ENCODE peak calls at places on chromosomes 11 and 22, in nine cellular contexts. A is IMR-90; M is dorsolateral prefrontal cortex; J is CD8-positive, alpha-beta T cell; B is thyroid gland; E is neural progenitor cell; O is endothelial cell of umbilical vein; X is left ventricle myocardium inferior; L is fibroblast of pulmonary artery. C is an unnamed sample.

GRCh38 chr11:561148-562003 is 606 bp downstream of the RASSF7 start:
- DNase-seq in L (no peak), J (no peak), O (no peak), E (no peak), X (no peak), M (peak), B (peak), A (no peak), C (no peak)

GRCh38 chr22:17576475-17576874 is 13.2 kb downstream of the SLC25A18 start:
- DNase-seq in O (no peak), J (no peak), X (no peak), M (no peak), B (no peak), A (peak), L (peak), E (no peak), C (peak)

GRCh38 chr22:19510919-19511341 is 13.3 kb downstream of the CLDN5 start:
- DNase-seq in B (no peak), O (no peak), A (no peak), E (no peak), L (no peak), M (no peak), J (no peak), X (no peak), C (no peak)

GRCh38 chr11:83011333-83012167 is 60.1 kb downstream of the RAB30 start:
- DNase-seq in E (no peak), A (no peak), J (no peak), X (no peak), O (peak), M (no peak), B (no peak), L (peak), C (no peak)

GRCh38 chr11:112564228-112564955 is 303.7 kb upstream of the PLET1 start:
- DNase-seq in J (no peak), A (peak), M (no peak), L (peak), X (peak), E (no peak), B (no peak), O (no peak), C (peak)

GRCh38 chr11:18253778-18254338 is 5.4 kb upstream of the SAA2 start:
- DNase-seq in E (no peak), B (no peak), M (no peak), L (no peak), J (no peak), O (no peak), X (no peak), A (no peak), C (no peak)

GRCh38 chr11:78420255-78420764 is 2.7 kb upstream of the GAB2 start:
- DNase-seq in J (peak), L (peak), X (peak), E (peak), M (peak), A (peak), B (peak), O (peak), C (peak)

GRCh38 chr22:42076764-42077485 is 2.6 kb upstream of the SMDT1 start:
- DNase-seq in E (no peak), L (no peak), M (no peak), A (no peak), X (no peak), J (no peak), O (no peak), B (no peak), C (no peak)

GRCh38 chr22:28171135-28171534 is 252.1 kb upstream of the PITPNB start:
- DNase-seq in L (peak), X (no peak), A (no peak), B (peak), O (no peak), J (no peak), E (peak), M (no peak), C (peak)

GRCh38 chr22:48245119-48245485 is 1482.7 kb downstream of the TBC1D22A start:
- DNase-seq in B (no peak), O (no peak), L (no peak), E (no peak), X (no peak), A (no peak), J (no peak), M (no peak), C (no peak)

GRCh38 chr22:27752771-27753170 is 48.8 kb downstream of the MN1 start:
- DNase-seq in L (peak), O (no peak), M (no peak), E (no peak), J (no peak), B (no peak), X (peak), A (no peak), C (no peak)

GRCh38 chr11:69348414-69349235 is 54.7 kb downstream of the MYEOV start:
- DNase-seq in O (no peak), X (no peak), M (no peak), B (no peak), E (no peak), J (no peak), A (no peak), L (no peak), C (no peak)

GRCh38 chr22:24996420-24996952 is 44.0 kb downstream of the KIAA1671 start:
- DNase-seq in J (no peak), B (no peak), E (peak), A (no peak), L (peak), O (peak), M (no peak), X (no peak), C (peak)

GRCh38 chr11:12754582-12755250 is 80.5 kb downstream of the TEAD1 start:
- DNase-seq in L (no peak), J (no peak), M (no peak), X (no peak), A (no peak), E (no peak), B (no peak), O (no peak), C (no peak)

GRCh38 chr11:13277719-13278619 is at the start of gene BMAL1:
- DNase-seq in A (no peak), J (peak), L (peak), M (peak), X (peak), B (peak), O (no peak), E (peak), C (no peak)

GRCh38 chr11:32232516-32232915 is 141.6 kb downstream of the RCN1 start:
- DNase-seq in M (no peak), L (no peak), A (no peak), E (no peak), X (no peak), J (no peak), O (no peak), B (no peak), C (no peak)

GRCh38 chr11:1360181-1360834 is 29.4 kb upstream of the BRSK2 start:
- DNase-seq in J (no peak), M (no peak), A (no peak), X (no peak), L (no peak), O (no peak), B (no peak), E (no peak), C (no peak)

GRCh38 chr22:32465661-32466060 is 1.4 kb upstream of the BPIFC start:
- DNase-seq in A (no peak), L (no peak), X (no peak), O (no peak), B (no peak), J (no peak), M (no peak), E (no peak), C (no peak)

GRCh38 chr22:17672417-17672991 is 33.9 kb downstream of the BCL2L13 start:
- DNase-seq in M (no peak), L (no peak), B (no peak), J (no peak), A (peak), O (no peak), E (peak), X (no peak), C (peak)

GRCh38 chr22:19423906-19424500 is 7.5 kb downstream of the HIRA start:
- DNase-seq in B (no peak), O (no peak), M (no peak), L (no peak), A (no peak), E (no peak), X (no peak), J (no peak), C (no peak)

GRCh38 chr11:46513934-46514342 is 79.9 kb downstream of the AMBRA1 start:
- DNase-seq in M (peak), A (peak), O (peak), L (peak), X (peak), B (peak), E (no peak), J (no peak), C (peak)

GRCh38 chr11:86476109-86476861 is 101.6 kb downstream of the CCDC81 start:
- DNase-seq in X (peak), L (peak), O (peak), B (no peak), E (no peak), J (no peak), M (no peak), A (peak), C (peak)

GRCh38 chr11:44138980-44139379 is 43.5 kb downstream of the EXT2 start:
- DNase-seq in B (no peak), A (no peak), M (no peak), E (no peak), X (no peak), O (no peak), L (no peak), J (no peak), C (no peak)

GRCh38 chr11:114099392-114100178 is 40.1 kb downstream of the ZBTB16 start:
- DNase-seq in O (no peak), X (no peak), M (no peak), J (no peak), L (no peak), A (no peak), E (no peak), B (peak), C (peak)

GRCh38 chr11:46242462-46242960 is 35.0 kb upstream of the CREB3L1 start:
- DNase-seq in A (no peak), J (no peak), X (no peak), L (no peak), E (no peak), M (no peak), O (no peak), B (no peak), C (no peak)

GRCh38 chr22:49081926-49082325 is 745.7 kb downstream of the BRD1 start:
- DNase-seq in M (no peak), L (no peak), O (no peak), A (no peak), E (no peak), B (no peak), X (no peak), J (no peak), C (no peak)

GRCh38 chr11:94557391-94557790 is 9.8 kb upstream of the PIWIL4 start:
- DNase-seq in O (no peak), A (peak), M (no peak), E (no peak), J (no peak), B (no peak), X (no peak), L (no peak), C (peak)

GRCh38 chr11:61133145-61133544 is 28.1 kb downstream of the VPS37C start:
- DNase-seq in X (no peak), L (no peak), M (no peak), B (no peak), A (no peak), E (no peak), J (no peak), O (no peak), C (no peak)

GRCh38 chr11:45238724-45239123 is 47.4 kb downstream of the SYT13 start:
- DNase-seq in B (no peak), L (peak), O (no peak), J (no peak), X (no peak), A (peak), M (no peak), E (no peak), C (peak)

GRCh38 chr11:62645660-62645933 is 816 bp downstream of the GANAB start:
- DNase-seq in X (no peak), O (no peak), A (no peak), E (no peak), L (no peak), J (no peak), B (no peak), M (no peak), C (no peak)

GRCh38 chr22:37764622-37765021 is 43.1 kb upstream of the GCAT start:
- DNase-seq in L (no peak), O (no peak), M (no peak), A (no peak), E (no peak), B (no peak), J (no peak), X (no peak), C (no peak)

GRCh38 chr22:50583294-50583865 is 731 bp upstream of the CHKB start:
- DNase-seq in O (no peak), B (no peak), A (no peak), M (no peak), X (no peak), E (no peak), L (no peak), J (no peak), C (no peak)
- TF ChIP-seq CTCF in O (no peak), B (no peak), A (no peak), M (no peak), X (no peak), E (no peak), L (no peak), J (no peak), C (no peak)

GRCh38 chr11:64331569-64332371 is 8.2 kb upstream of the CCDC88B start:
- DNase-seq in O (peak), M (no peak), B (peak), A (peak), X (peak), J (peak), L (peak), E (no peak), C (peak)

GRCh38 chr11:64334764-64335741 is 5.0 kb upstream of the CCDC88B start:
- DNase-seq in E (peak), B (peak), X (no peak), L (peak), O (peak), J (peak), A (peak), M (no peak), C (peak)

GRCh38 chr11:64330888-64331287 is 9.1 kb upstream of the CCDC88B start:
- DNase-seq in E (no peak), J (peak), M (no peak), X (no peak), B (no peak), O (no peak), L (no peak), A (no peak), C (no peak)

GRCh38 chr11:64337538-64338249 is 2.3 kb upstream of the CCDC88B start:
- DNase-seq in B (no peak), E (no peak), X (no peak), M (no peak), A (no peak), J (no peak), O (no peak), L (peak), C (no peak)

GRCh38 chr11:64333556-64333955 is 6.4 kb upstream of the CCDC88B start:
- DNase-seq in M (no peak), E (no peak), O (no peak), L (no peak), X (no peak), J (no peak), B (no peak), A (no peak), C (no peak)
- H3K4me3 ChIP-seq in M (no peak), E (no peak), O (no peak), L (no peak), X (no peak), J (no peak), B (no peak), A (no peak), C (no peak)

DNA sequence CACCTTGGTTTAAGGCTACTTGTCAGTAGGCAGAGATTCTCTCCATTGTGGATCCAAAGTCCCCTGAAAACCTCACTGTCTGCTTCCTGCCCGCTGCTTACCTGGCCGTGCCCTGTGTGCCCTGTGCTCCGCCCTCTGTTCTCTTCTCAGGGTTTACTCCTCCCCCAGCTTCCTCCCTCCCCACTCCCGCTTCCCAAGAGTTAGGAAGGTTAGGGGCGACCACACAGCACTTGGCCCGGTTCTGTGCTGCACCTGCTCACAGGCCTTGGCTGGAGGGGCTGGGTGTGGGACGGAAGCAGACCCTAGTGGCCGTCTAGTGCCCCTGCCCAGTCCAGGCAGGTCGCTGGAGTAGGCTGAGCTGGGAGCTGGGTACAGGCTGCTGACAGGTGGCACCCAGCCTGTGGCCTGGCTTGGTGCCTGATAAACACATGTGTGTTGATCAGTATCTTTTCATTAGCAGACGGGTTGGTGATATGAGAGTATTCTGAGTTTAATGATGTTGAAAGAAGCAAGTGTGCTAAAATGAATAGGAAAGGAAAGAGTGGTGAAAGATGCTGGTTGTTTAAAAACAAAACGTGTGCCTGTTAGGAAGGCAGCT is 40.5 kb downstream of the GRAMD4 start:
- DNase-seq in E (no peak), M (no peak), A (no peak), O (no peak), J (peak), L (no peak), B (peak), X (no peak), C (no peak)
- TF ChIP-seq CTCF in E (peak), M (no peak), A (no peak), O (no peak), J (no peak), L (no peak), B (no peak), X (no peak), C (no peak)

GRCh38 chr11:119148855-119149370 is at the start of gene ABCG4:
- DNase-seq in B (peak), X (peak), O (no peak), J (no peak), M (peak), A (no peak), L (no peak), E (peak), C (peak)

GRCh38 chr11:119152604-119153003 is 3.8 kb downstream of the ABCG4 start:
- DNase-seq in M (no peak), O (no peak), L (no peak), X (no peak), A (no peak), B (no peak), J (no peak), E (no peak), C (no peak)

GRCh38 chr11:119152043-119152442 is 3.2 kb downstream of the ABCG4 start:
- DNase-seq in B (no peak), J (no peak), O (no peak), E (no peak), M (no peak), A (no peak), X (no peak), L (no peak), C (no peak)

GRCh38 chr11:119147604-119148333 is 1.1 kb upstream of the ABCG4 start:
- DNase-seq in E (peak), J (peak), M (no peak), O (no peak), B (no peak), A (no peak), X (no peak), L (no peak), C (no peak)

GRCh38 chr11:119149371-119150275 is 771 bp downstream of the ABCG4 start:
- DNase-seq in L (no peak), X (no peak), M (no peak), E (peak), O (no peak), B (no peak), A (no peak), J (no peak), C (no peak)
- H3K4me3 ChIP-seq in L (peak), X (peak), M (peak), E (peak), O (peak), B (peak), A (peak), J (peak), C (peak)

GRCh38 chr11:134071766-134072403 is 3.0 kb downstream of the JAM3 start:
- DNase-seq in B (no peak), E (no peak), L (no peak), M (no peak), J (no peak), A (peak), O (no peak), X (no peak), C (no peak)
- TF ChIP-seq CTCF in B (no peak), E (peak), L (no peak), M (no peak), J (no peak), A (no peak), O (no peak), X (no peak), C (no peak)

DNA sequence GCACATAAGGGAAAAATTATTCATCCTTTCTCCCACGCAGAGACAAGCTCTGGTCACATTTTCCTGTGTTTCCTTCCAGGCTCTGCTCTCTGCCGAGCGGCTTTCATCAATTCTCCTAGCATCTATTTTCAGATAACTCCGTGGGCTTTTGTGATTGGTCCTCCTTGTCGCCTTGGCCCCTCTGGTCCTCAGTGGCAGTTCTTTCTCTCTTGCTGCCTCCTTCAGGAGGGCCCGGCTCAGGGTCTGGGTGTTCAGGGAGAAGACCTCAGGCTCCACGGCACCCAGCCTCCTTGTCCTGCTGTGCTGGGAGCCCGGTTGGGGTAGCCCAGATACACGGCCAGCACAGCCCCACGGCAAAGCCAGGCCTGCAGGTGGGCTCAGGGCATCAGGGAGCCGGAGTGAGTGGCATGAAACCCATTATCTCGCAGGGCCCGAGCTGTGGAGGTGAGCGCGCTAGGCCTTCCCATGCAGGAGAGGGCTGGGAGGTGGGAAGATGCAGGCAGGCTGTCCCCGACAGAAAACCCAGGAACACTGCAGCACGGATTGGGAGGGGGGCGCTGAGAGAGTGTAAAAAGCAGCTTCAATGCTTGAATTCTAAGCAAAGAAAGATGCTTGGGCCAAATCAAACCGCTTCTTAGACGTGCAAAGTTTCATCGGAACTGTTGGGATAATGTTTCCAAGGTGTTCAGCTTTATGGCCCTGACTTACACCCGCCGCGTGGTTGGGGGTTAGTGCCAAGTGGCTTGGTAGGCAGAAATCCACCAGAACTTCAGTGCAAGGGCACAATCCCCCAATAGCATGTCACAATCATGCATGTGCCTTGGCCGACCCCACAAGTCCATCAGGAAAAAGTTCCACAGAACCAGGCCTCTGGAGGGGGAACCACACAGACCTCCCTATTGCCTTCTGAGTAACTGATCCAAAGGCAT is 81.9 kb upstream of the WNT7B start:
- DNase-seq in O (no peak), M (peak), A (no peak), L (no peak), X (peak), B (no peak), E (no peak), J (no peak), C (no peak)
- H3K4me3 ChIP-seq in O (no peak), M (peak), A (no peak), L (peak), X (peak), B (no peak), E (no peak), J (no peak), C (no peak)

C was measured in choroid plexus epithelial cell.